ENCODE peak calls at places on chromosomes 2 and 18, in nine cellular contexts. L, J, C, P, U, K, A, M and G are unnamed samples.

GRCh38 chr2:188314314-188315054 is 22.8 kb downstream of the GULP1 start:
- DNase-seq in J (no peak), A (no peak), C (peak; percentile 37), K (peak; percentile 85), P (no peak), M (no peak), U (no peak), L (no peak), G (no peak)

GRCh38 chr2:70552501-70553333 is 909 bp downstream of the TGFA start:
- DNase-seq in M (peak; percentile 18), A (peak; percentile 10), J (no peak), K (peak; percentile 60), L (no peak), P (no peak), U (no peak), C (no peak), G (no peak)

GRCh38 chr2:69512446-69512845 is 75.2 kb upstream of the NFU1 start:
- DNase-seq in U (no peak), C (no peak), J (no peak), P (no peak), K (no peak), M (no peak), L (no peak), A (no peak), G (no peak)

GRCh38 chr2:58553522-58553921 is 312.4 kb upstream of the FANCL start:
- DNase-seq in C (no peak), A (no peak), P (no peak), U (no peak), M (no peak), J (no peak), K (no peak), L (no peak), G (no peak)

GRCh38 chr18:48834421-48835011 is 116.2 kb downstream of the SMAD7 start:
- DNase-seq in A (no peak), P (peak; percentile 88), L (no peak), C (peak; percentile 92), J (peak; percentile 66), M (no peak), K (peak; percentile 94), U (peak; percentile 88), G (peak; percentile 81)

GRCh38 chr2:197706839-197707207 is 1.7 kb downstream of the MARS2 start:
- DNase-seq in A (no peak), P (no peak), L (no peak), J (no peak), U (no peak), C (no peak), M (no peak), K (no peak), G (no peak)

GRCh38 chr2:101802329-101802728 is 104.8 kb downstream of the MAP4K4 start:
- DNase-seq in J (no peak), L (peak; percentile 77), K (no peak), M (no peak), A (no peak), C (no peak), P (no peak), U (no peak), G (no peak)

GRCh38 chr2:239820836-239821693 is 204.1 kb downstream of the NDUFA10 start:
- DNase-seq in C (no peak), P (no peak), U (no peak), L (no peak), J (no peak), K (no peak), M (no peak), A (no peak), G (no peak)

GRCh38 chr2:172995323-172996244 is 80.1 kb upstream of the MAP3K20 start:
- DNase-seq in A (no peak), P (peak; percentile 85), J (no peak), C (peak; percentile 45), K (peak; percentile 25), U (peak; percentile 18), L (peak; percentile 86), M (peak; percentile 54), G (peak; percentile 60)

GRCh38 chr2:152409691-152410597 is 75.0 kb downstream of the FMNL2 start:
- DNase-seq in J (no peak), P (peak; percentile 13), U (no peak), M (no peak), K (no peak), C (no peak), L (peak; percentile 92), A (no peak), G (no peak)

GRCh38 chr18:59196161-59196560 is 23.8 kb upstream of the GRP start:
- DNase-seq in C (no peak), A (no peak), L (no peak), J (no peak), M (no peak), P (no peak), K (no peak), U (no peak), G (no peak)

GRCh38 chr2:3535794-3536681 is 16.7 kb upstream of the ADI1 start:
- DNase-seq in J (no peak), C (peak; percentile 85), A (no peak), L (peak; percentile 88), M (no peak), K (peak; percentile 94), U (peak; percentile 60), P (peak; percentile 86), G (peak; percentile 49)

GRCh38 chr2:46601328-46601963 is 122.1 kb downstream of the TMEM247 start:
- DNase-seq in L (no peak), J (no peak), K (peak; percentile 26), A (no peak), U (no peak), C (peak; percentile 5), M (peak; percentile 14), P (peak; percentile 12), G (no peak)

GRCh38 chr2:12442627-12442928 is 274.2 kb upstream of the TRIB2 start:
- DNase-seq in P (no peak), J (no peak), C (no peak), L (no peak), M (no peak), U (no peak), K (no peak), A (no peak), G (no peak)

GRCh38 chr2:127454595-127455565 is 36.7 kb downstream of the PROC start:
- DNase-seq in L (peak; percentile 97), C (no peak), U (no peak), A (no peak), K (no peak), J (no peak), P (no peak), M (no peak), G (no peak)

GRCh38 chr2:5725794-5726463 is 33.7 kb downstream of the SOX11 start:
- DNase-seq in M (peak; percentile 63), J (no peak), U (no peak), C (no peak), P (no peak), L (no peak), K (no peak), A (no peak), G (no peak)

GRCh38 chr2:232405943-232406510 is 617 bp upstream of the ALPG start:
- DNase-seq in L (no peak), J (no peak), P (no peak), C (no peak), U (no peak), A (no peak), M (no peak), K (no peak), G (no peak)

GRCh38 chr2:179354739-179355537 is 90.3 kb upstream of the SESTD1 start:
- DNase-seq in U (no peak), A (no peak), C (peak; percentile 21), K (no peak), L (no peak), M (no peak), P (peak; percentile 14), J (no peak), G (no peak)

GRCh38 chr2:207253946-207254345 is 88.2 kb upstream of the KLF7 start:
- DNase-seq in A (no peak), C (peak; percentile 38), P (peak; percentile 72), U (no peak), L (no peak), M (no peak), J (no peak), K (peak; percentile 90), G (no peak)

GRCh38 chr18:51711298-51711889 is 513.9 kb upstream of the MEX3C start:
- DNase-seq in U (no peak), A (no peak), J (no peak), L (no peak), K (no peak), C (no peak), M (no peak), P (no peak), G (no peak)

GRCh38 chr2:212330263-212330662 is 208.3 kb downstream of the ERBB4 start:
- DNase-seq in M (no peak), L (no peak), K (no peak), A (no peak), J (no peak), C (no peak), P (no peak), U (no peak), G (no peak)

GRCh38 chr2:37870829-37871228 is 54.3 kb upstream of the RMDN2 start:
- DNase-seq in M (no peak), A (no peak), C (no peak), U (no peak), J (no peak), K (no peak), P (no peak), L (no peak), G (peak; percentile 46)

GRCh38 chr2:37005118-37005868 is 39.0 kb upstream of the STRN start:
- DNase-seq in M (peak; percentile 28), P (peak; percentile 41), C (no peak), A (peak; percentile 27), U (no peak), K (no peak), J (no peak), L (peak; percentile 33), G (peak; percentile 5)